ENCODE peak calls at places on chromosome 17, in ten cellular contexts. One of them, this sample, is unnamed.

GRCh38 chr17:78532922-78533640 is 44.1 kb downstream of the DNAH17 start:
- DNase-seq in SK-N-SH: no peak
- DNase-seq in BE2C: no peak
- DNase-seq in bronchial epithelial cell: peak
- DNase-seq in AG04449: no peak
- DNase-seq in fibroblast of mammary gland: peak
- DNase-seq in ascending aorta: no peak
- DNase-seq in PC-9: peak
- DNase-seq in neural crest cell: no peak
- DNase-seq in HFF-Myc: no peak
- DNase-seq in this sample: no peak

GRCh38 chr17:15490634-15491261 is 23.3 kb upstream of the CDRT4 start:
- DNase-seq in PC-9: peak
- DNase-seq in neural crest cell: peak
- DNase-seq in bronchial epithelial cell: peak
- DNase-seq in HFF-Myc: peak
- DNase-seq in ascending aorta: no peak
- DNase-seq in AG04449: no peak
- DNase-seq in BE2C: peak
- DNase-seq in SK-N-SH: no peak
- DNase-seq in fibroblast of mammary gland: peak
- DNase-seq in this sample: peak

GRCh38 chr17:21194210-21194609 is 19.8 kb downstream of the TMEM11 start:
- DNase-seq in PC-9: no peak
- DNase-seq in AG04449: no peak
- DNase-seq in ascending aorta: no peak
- DNase-seq in SK-N-SH: peak
- DNase-seq in BE2C: peak
- DNase-seq in bronchial epithelial cell: no peak
- DNase-seq in HFF-Myc: no peak
- DNase-seq in neural crest cell: no peak
- DNase-seq in fibroblast of mammary gland: no peak
- DNase-seq in this sample: no peak

GRCh38 chr17:11893862-11894261 is 103.4 kb downstream of the ZNF18 start:
- DNase-seq in PC-9: no peak
- DNase-seq in bronchial epithelial cell: no peak
- DNase-seq in SK-N-SH: no peak
- DNase-seq in BE2C: no peak
- DNase-seq in HFF-Myc: no peak
- DNase-seq in AG04449: no peak
- DNase-seq in neural crest cell: no peak
- DNase-seq in fibroblast of mammary gland: no peak
- DNase-seq in ascending aorta: no peak
- DNase-seq in this sample: no peak

GRCh38 chr17:80071116-80071980 is 30.0 kb upstream of the GAA start:
- DNase-seq in fibroblast of mammary gland: peak
- DNase-seq in neural crest cell: no peak
- DNase-seq in ascending aorta: no peak
- DNase-seq in BE2C: no peak
- DNase-seq in AG04449: no peak
- DNase-seq in PC-9: no peak
- DNase-seq in HFF-Myc: no peak
- DNase-seq in bronchial epithelial cell: no peak
- DNase-seq in SK-N-SH: no peak
- DNase-seq in this sample: peak

GRCh38 chr17:65783845-65784334 is 222.4 kb upstream of the AXIN2 start:
- DNase-seq in AG04449: peak
- DNase-seq in bronchial epithelial cell: peak
- DNase-seq in BE2C: no peak
- DNase-seq in HFF-Myc: peak
- DNase-seq in PC-9: peak
- DNase-seq in SK-N-SH: no peak
- DNase-seq in fibroblast of mammary gland: peak
- DNase-seq in neural crest cell: no peak
- DNase-seq in ascending aorta: no peak
- DNase-seq in this sample: peak

GRCh38 chr17:9956474-9957131 is 51.5 kb upstream of the RCVRN start:
- DNase-seq in bronchial epithelial cell: no peak
- DNase-seq in AG04449: no peak
- DNase-seq in fibroblast of mammary gland: no peak
- DNase-seq in SK-N-SH: no peak
- DNase-seq in neural crest cell: no peak
- DNase-seq in PC-9: no peak
- DNase-seq in ascending aorta: no peak
- DNase-seq in BE2C: no peak
- DNase-seq in HFF-Myc: no peak
- DNase-seq in this sample: no peak

GRCh38 chr17:57288034-57288752 is 31.9 kb downstream of the MSI2 start:
- DNase-seq in ascending aorta: no peak
- DNase-seq in neural crest cell: no peak
- DNase-seq in SK-N-SH: no peak
- DNase-seq in AG04449: no peak
- DNase-seq in bronchial epithelial cell: no peak
- DNase-seq in HFF-Myc: no peak
- DNase-seq in PC-9: no peak
- DNase-seq in fibroblast of mammary gland: peak
- DNase-seq in BE2C: no peak
- DNase-seq in this sample: no peak

DNA sequence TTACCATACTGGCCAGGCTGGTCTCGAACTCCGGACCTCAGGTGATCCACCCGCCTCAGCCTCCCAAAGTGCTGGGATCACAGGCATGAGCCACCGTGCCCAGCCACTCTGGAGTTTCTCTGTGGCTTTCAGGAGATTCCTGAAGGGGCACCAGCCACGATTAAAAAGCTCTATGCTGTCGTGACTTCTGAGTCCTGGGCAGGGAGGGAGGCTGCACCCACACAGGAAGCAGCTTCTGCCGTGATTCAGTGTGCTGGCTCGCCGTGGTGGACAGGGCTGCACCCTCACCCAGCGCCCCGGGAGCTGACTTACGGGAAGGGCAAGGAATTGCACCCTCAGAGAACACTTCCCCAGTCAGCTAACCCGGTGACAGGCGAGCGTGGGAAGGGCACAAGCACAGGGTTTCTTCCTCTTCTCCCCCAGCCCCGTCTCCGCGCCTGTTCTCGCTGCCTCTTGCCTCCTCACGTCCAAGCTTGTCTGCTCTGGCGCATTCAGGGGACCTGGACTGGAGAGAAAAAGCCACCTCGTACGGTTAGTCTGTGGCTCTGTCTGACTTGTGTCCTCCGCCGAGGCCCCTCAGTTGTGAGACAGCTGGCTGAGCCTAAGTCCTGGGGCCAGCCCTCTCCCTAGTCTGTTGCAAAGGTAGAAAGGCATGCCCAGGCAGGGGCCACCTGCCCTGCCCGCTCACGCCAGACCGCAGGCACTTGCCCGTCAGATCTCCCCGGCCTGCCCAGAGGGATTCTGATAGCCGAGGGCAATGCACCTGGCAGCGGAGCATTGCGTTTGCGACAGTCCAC is 145.0 kb downstream of the SEC14L1 start:
- DNase-seq in HFF-Myc: no peak
- DNase-seq in bronchial epithelial cell: peak
- DNase-seq in neural crest cell: no peak
- DNase-seq in ascending aorta: peak
- DNase-seq in AG04449: peak
- DNase-seq in fibroblast of mammary gland: peak
- DNase-seq in SK-N-SH: peak
- DNase-seq in BE2C: peak
- DNase-seq in PC-9: peak
- DNase-seq in this sample: peak
- TF ChIP-seq CTCF in HFF-Myc: no peak
- TF ChIP-seq CTCF in bronchial epithelial cell: peak
- TF ChIP-seq CTCF in neural crest cell: no peak
- TF ChIP-seq CTCF in ascending aorta: no peak
- TF ChIP-seq CTCF in AG04449: no peak
- TF ChIP-seq CTCF in fibroblast of mammary gland: no peak
- TF ChIP-seq CTCF in SK-N-SH: no peak
- TF ChIP-seq CTCF in BE2C: no peak
- TF ChIP-seq CTCF in PC-9: no peak
- TF ChIP-seq CTCF in this sample: no peak

GRCh38 chr17:63495471-63495870 is 18.6 kb downstream of the ACE start:
- DNase-seq in neural crest cell: no peak
- DNase-seq in PC-9: no peak
- DNase-seq in fibroblast of mammary gland: no peak
- DNase-seq in BE2C: no peak
- DNase-seq in HFF-Myc: no peak
- DNase-seq in ascending aorta: no peak
- DNase-seq in SK-N-SH: no peak
- DNase-seq in bronchial epithelial cell: no peak
- DNase-seq in AG04449: no peak
- DNase-seq in this sample: no peak

GRCh38 chr17:63498621-63499195 is 21.8 kb downstream of the ACE start:
- DNase-seq in fibroblast of mammary gland: peak
- DNase-seq in ascending aorta: no peak
- DNase-seq in neural crest cell: no peak
- DNase-seq in PC-9: no peak
- DNase-seq in SK-N-SH: no peak
- DNase-seq in BE2C: no peak
- DNase-seq in HFF-Myc: peak
- DNase-seq in bronchial epithelial cell: no peak
- DNase-seq in AG04449: peak
- DNase-seq in this sample: no peak

GRCh38 chr17:63496663-63497400 is 20.0 kb downstream of the ACE start:
- DNase-seq in neural crest cell: no peak
- DNase-seq in ascending aorta: no peak
- DNase-seq in HFF-Myc: no peak
- DNase-seq in bronchial epithelial cell: no peak
- DNase-seq in SK-N-SH: no peak
- DNase-seq in PC-9: no peak
- DNase-seq in AG04449: no peak
- DNase-seq in fibroblast of mammary gland: no peak
- DNase-seq in BE2C: no peak
- DNase-seq in this sample: no peak

GRCh38 chr17:63496177-63496576 is 19.3 kb downstream of the ACE start:
- DNase-seq in BE2C: no peak
- DNase-seq in bronchial epithelial cell: no peak
- DNase-seq in neural crest cell: no peak
- DNase-seq in AG04449: no peak
- DNase-seq in SK-N-SH: no peak
- DNase-seq in fibroblast of mammary gland: no peak
- DNase-seq in PC-9: no peak
- DNase-seq in ascending aorta: no peak
- DNase-seq in HFF-Myc: no peak
- DNase-seq in this sample: no peak

DNA sequence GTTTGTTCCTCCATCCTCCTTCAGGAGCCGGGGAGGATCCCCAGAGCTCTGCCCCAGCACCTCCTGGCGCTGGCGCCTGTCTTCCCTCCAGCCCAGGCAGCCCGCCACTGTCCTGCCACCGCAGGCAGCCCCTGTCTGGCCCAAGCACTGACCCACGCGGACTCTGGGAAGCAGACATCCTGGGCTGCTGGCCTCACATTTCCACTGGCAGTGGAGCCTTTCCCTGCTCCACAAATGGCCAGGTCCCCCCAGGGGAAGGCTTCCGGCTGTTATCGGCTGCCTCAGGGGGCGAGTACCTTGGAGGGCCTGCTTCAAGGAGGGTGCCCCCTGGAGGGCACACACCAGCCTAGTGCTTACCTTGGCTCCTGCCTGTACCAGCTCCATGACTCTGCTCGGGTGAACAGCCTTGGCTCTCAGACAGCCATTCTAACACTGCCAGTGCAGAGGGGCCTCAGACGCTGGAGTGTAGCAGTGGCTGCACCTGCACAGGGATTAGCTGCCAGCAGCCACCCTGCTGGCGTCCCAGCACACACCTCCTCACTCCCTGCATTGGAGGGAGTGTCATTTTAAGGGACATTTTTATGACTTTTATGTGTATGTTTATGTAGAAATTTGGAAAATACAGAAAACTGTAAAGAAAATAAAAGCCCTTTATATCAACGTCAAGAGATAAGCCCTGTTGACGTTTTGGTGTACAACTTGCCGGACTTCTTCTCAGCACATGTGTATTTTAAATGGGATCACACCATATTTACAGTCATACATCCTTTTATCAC is 21.0 kb downstream of the ACE start:
- DNase-seq in BE2C: peak
- DNase-seq in AG04449: no peak
- DNase-seq in HFF-Myc: no peak
- DNase-seq in SK-N-SH: peak
- DNase-seq in fibroblast of mammary gland: peak
- DNase-seq in PC-9: no peak
- DNase-seq in bronchial epithelial cell: peak
- DNase-seq in neural crest cell: no peak
- DNase-seq in ascending aorta: no peak
- DNase-seq in this sample: peak
- TF ChIP-seq CTCF in BE2C: peak
- TF ChIP-seq CTCF in AG04449: peak
- TF ChIP-seq CTCF in HFF-Myc: no peak
- TF ChIP-seq CTCF in SK-N-SH: peak
- TF ChIP-seq CTCF in fibroblast of mammary gland: no peak
- TF ChIP-seq CTCF in PC-9: no peak
- TF ChIP-seq CTCF in bronchial epithelial cell: peak
- TF ChIP-seq CTCF in neural crest cell: peak
- TF ChIP-seq CTCF in ascending aorta: no peak
- TF ChIP-seq CTCF in this sample: peak

GRCh38 chr17:1027044-1027443 is 30.1 kb downstream of the TIMM22 start:
- DNase-seq in ascending aorta: no peak
- DNase-seq in SK-N-SH: no peak
- DNase-seq in HFF-Myc: no peak
- DNase-seq in fibroblast of mammary gland: no peak
- DNase-seq in BE2C: no peak
- DNase-seq in AG04449: no peak
- DNase-seq in bronchial epithelial cell: no peak
- DNase-seq in PC-9: no peak
- DNase-seq in neural crest cell: no peak
- DNase-seq in this sample: no peak
- TF ChIP-seq CTCF in ascending aorta: no peak
- TF ChIP-seq CTCF in SK-N-SH: no peak
- TF ChIP-seq CTCF in HFF-Myc: no peak
- TF ChIP-seq CTCF in fibroblast of mammary gland: no peak
- TF ChIP-seq CTCF in BE2C: no peak
- TF ChIP-seq CTCF in AG04449: no peak
- TF ChIP-seq CTCF in bronchial epithelial cell: no peak
- TF ChIP-seq CTCF in PC-9: no peak
- TF ChIP-seq CTCF in neural crest cell: no peak
- TF ChIP-seq CTCF in this sample: no peak

DNA sequence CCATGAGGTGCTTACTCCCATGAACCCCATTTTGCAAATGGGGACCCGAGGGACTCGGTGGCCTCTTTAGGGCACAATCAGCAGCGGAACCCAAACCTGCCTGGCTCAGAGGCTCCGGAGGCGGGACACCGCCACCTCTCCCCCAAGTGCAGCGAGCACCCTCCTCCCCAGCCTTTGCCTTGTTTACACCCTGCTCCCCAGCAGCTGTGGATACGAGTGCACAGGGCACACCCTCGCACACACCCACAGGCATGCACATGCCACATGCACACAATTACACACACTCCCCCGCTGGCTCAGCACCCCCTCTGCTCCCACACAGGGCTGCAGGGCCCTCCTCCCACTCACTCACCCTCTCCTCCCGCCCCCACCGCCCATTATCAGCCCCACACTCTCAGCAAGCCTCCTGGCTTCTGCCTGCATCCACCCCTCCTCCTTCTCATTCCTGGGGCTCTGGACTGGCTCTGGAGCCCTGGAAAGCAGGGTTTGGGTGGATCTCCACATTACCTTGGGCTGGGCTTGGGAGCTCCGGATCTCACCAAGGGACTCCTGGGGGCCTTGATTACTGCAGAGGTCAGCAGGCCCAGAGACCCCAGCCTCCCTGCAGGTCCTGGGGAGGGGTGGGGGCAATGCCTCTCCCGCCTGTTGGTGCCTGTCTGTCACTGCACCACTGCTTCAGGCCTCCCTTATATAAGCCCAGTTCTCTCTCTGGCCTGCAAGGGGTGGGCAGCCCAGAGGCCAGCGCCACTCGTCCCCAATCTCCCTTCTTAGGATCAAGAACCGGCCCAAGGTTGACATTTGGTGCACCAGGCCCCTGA is 6.4 kb downstream of the PDK2 start:
- DNase-seq in fibroblast of mammary gland: no peak
- DNase-seq in neural crest cell: no peak
- DNase-seq in bronchial epithelial cell: no peak
- DNase-seq in PC-9: peak
- DNase-seq in HFF-Myc: no peak
- DNase-seq in BE2C: peak
- DNase-seq in AG04449: no peak
- DNase-seq in ascending aorta: no peak
- DNase-seq in SK-N-SH: peak
- DNase-seq in this sample: no peak
- TF ChIP-seq CTCF in fibroblast of mammary gland: no peak
- TF ChIP-seq CTCF in neural crest cell: no peak
- TF ChIP-seq CTCF in bronchial epithelial cell: no peak
- TF ChIP-seq CTCF in PC-9: no peak
- TF ChIP-seq CTCF in HFF-Myc: no peak
- TF ChIP-seq CTCF in BE2C: no peak
- TF ChIP-seq CTCF in AG04449: no peak
- TF ChIP-seq CTCF in ascending aorta: no peak
- TF ChIP-seq CTCF in SK-N-SH: no peak
- TF ChIP-seq CTCF in this sample: peak

This sample was measured in retinal pigment epithelial cell.